ENCODE peak calls at places on chromosomes 1 and 21, in six cellular contexts. S is suprapubic skin, O is stomach, Q is heart left ventricle, V is tibial nerve, K is adrenal gland. X is an unnamed sample.

GRCh38 chr1:92960395-92961130 is 699 bp downstream of the DIPK1A start:
- DNase-seq in S (no peak), O (peak; percentile 68), Q (peak; percentile 54), V (no peak), K (peak; percentile 56), X (peak; percentile 55)

GRCh38 chr1:44673675-44674112 is 587 bp downstream of the TMEM53 start:
- DNase-seq in S (no peak), O (no peak), Q (no peak), V (no peak), K (no peak), X (no peak)

GRCh38 chr21:26120833-26121232 is 49.7 kb downstream of the APP start:
- DNase-seq in S (no peak), O (no peak), Q (no peak), V (no peak), K (no peak), X (no peak)

GRCh38 chr1:39562886-39563285 is 13.7 kb downstream of the PABPC4 start:
- DNase-seq in S (no peak), O (no peak), Q (no peak), V (no peak), K (no peak), X (no peak)

GRCh38 chr1:200518524-200518923 is 102.0 kb downstream of the KIF14 start:
- DNase-seq in S (no peak), O (no peak), Q (no peak), V (no peak), K (no peak), X (no peak)

GRCh38 chr1:221663321-221663720 is 78.6 kb downstream of the DUSP10 start:
- DNase-seq in S (no peak), O (no peak), Q (no peak), V (no peak), K (no peak), X (no peak)

GRCh38 chr1:29124366-29125236 is 898 bp upstream of the TMEM200B start:
- DNase-seq in S (peak; percentile 91), O (peak; percentile 63), Q (peak; percentile 82), V (peak; percentile 74), K (peak; percentile 74), X (peak; percentile 67)

GRCh38 chr1:40620150-40620549 is 45.3 kb downstream of the RIMS3 start:
- DNase-seq in S (peak; percentile 12), O (no peak), Q (no peak), V (no peak), K (no peak), X (peak; percentile 20)

GRCh38 chr1:54519709-54520108 is 28.3 kb upstream of the ACOT11 start:
- DNase-seq in S (no peak), O (no peak), Q (no peak), V (no peak), K (no peak), X (no peak)

GRCh38 chr1:183370399-183371058 is 47.7 kb downstream of the NMNAT2 start:
- DNase-seq in S (no peak), O (peak; percentile 70), Q (no peak), V (no peak), K (no peak), X (no peak)

GRCh38 chr1:1061682-1062363 is 12.3 kb downstream of the RNF223 start:
- DNase-seq in S (no peak), O (no peak), Q (no peak), V (no peak), K (no peak), X (no peak)

GRCh38 chr21:32411366-32412161 is 942 bp upstream of the EVA1C start:
- DNase-seq in S (peak; percentile 98), O (peak; percentile 97), Q (peak; percentile 96), V (peak; percentile 91), K (peak; percentile 87), X (peak; percentile 87)

GRCh38 chr1:230084408-230085177 is 17.6 kb downstream of the GALNT2 start:
- DNase-seq in S (no peak), O (peak; percentile 34), Q (peak; percentile 75), V (peak; percentile 53), K (peak; percentile 86), X (no peak)

GRCh38 chr1:236168716-236169429 is 26.5 kb downstream of the GPR137B start:
- DNase-seq in S (no peak), O (peak; percentile 52), Q (peak; percentile 79), V (peak; percentile 32), K (peak; percentile 69), X (no peak)

GRCh38 chr1:152622803-152623202 is at the start of gene LCE3A:
- DNase-seq in S (no peak), O (no peak), Q (no peak), V (no peak), K (no peak), X (peak; percentile 65)

GRCh38 chr1:8061210-8061609 is 35.1 kb upstream of the ERRFI1 start:
- DNase-seq in S (no peak), O (peak; percentile 60), Q (no peak), V (no peak), K (no peak), X (no peak)

GRCh38 chr21:44401386-44402160 is 48.2 kb downstream of the TRPM2 start:
- DNase-seq in S (no peak), O (no peak), Q (no peak), V (no peak), K (no peak), X (no peak)

GRCh38 chr21:45539046-45539795 is 3.0 kb downstream of the SLC19A1 start:
- DNase-seq in S (peak; percentile 78), O (peak; percentile 26), Q (no peak), V (peak; percentile 10), K (peak; percentile 18), X (peak; percentile 60)

GRCh38 chr1:153976819-153977249 is 640 bp downstream of the JTB start:
- DNase-seq in S (no peak), O (no peak), Q (no peak), V (no peak), K (no peak), X (no peak)

GRCh38 chr1:214540324-214540723 is 11.1 kb downstream of the PTPN14 start:
- DNase-seq in S (no peak), O (no peak), Q (no peak), V (no peak), K (no peak), X (no peak)

GRCh38 chr1:10494418-10494753 is 19.6 kb downstream of the PEX14 start:
- DNase-seq in S (no peak), O (no peak), Q (no peak), V (no peak), K (no peak), X (no peak)

GRCh38 chr1:35715568-35716002 is 3.1 kb downstream of the C1orf216 start:
- DNase-seq in S (no peak), O (peak; percentile 75), Q (peak; percentile 63), V (no peak), K (peak; percentile 76), X (peak; percentile 74)

GRCh38 chr1:235127774-235128452 is 724 bp downstream of the TOMM20 start:
- DNase-seq in S (no peak), O (no peak), Q (no peak), V (no peak), K (no peak), X (no peak)

GRCh38 chr1:25167269-25168192 is 64.8 kb downstream of the SYF2 start:
- DNase-seq in S (no peak), O (no peak), Q (no peak), V (no peak), K (no peak), X (no peak)

GRCh38 chr21:34639250-34639649 is 24.3 kb upstream of the RCAN1 start:
- DNase-seq in S (no peak), O (no peak), Q (no peak), V (no peak), K (no peak), X (no peak)
- H3K9me3 ChIP-seq in S (no peaks in the 10 kb centered on the region), O (no peaks in the 10 kb centered on the region), Q (no peaks in the 10 kb centered on the region), V (no peaks in the 10 kb centered on the region), K (no peaks in the 10 kb centered on the region), X (no peaks in the 10 kb centered on the region)

DNA sequence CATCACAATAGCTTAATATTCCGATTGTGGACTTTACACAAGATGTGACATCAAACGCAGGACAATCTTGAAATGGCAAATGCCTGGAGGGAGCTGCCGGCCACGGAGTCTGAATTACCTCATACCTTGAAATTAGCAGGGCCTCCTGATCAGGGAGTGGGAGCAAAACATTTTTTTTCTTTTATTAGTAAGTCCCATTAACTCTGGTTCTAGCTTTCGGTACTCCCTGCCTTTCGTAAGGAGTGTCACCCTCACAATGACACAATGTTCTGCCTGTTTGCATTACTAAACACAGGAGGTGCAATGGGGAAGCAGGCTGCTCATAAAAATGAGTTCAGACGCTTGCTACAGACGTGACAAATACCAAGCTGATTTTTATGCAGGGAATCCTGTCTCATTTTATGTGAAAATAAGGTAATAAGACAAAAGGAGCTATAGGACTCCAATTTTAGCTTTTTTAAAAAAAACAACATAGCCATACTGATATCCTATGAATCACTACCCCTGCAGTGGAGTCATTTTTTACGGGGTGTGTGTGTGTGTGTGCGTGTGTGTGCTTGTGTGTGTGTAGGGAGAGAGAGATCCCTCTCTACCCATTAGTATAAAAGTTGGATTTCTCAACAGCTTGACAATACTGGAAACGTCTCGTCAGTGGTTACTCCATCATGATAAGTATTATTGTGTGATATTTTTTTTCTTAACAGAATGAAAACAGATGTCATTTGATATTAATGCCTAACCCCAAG is 205.1 kb upstream of the RUNX1 start:
- DNase-seq in S (no peak), O (no peak), Q (no peak), V (no peak), K (no peak), X (no peak)
- H3K4me3 ChIP-seq in S (no peak overlapping the region), O (no peak overlapping the region), Q (no peak overlapping the region), V (no peak overlapping the region), K (no peak overlapping the region), X (no peak overlapping the region)

GRCh38 chr1:31788138-31788824 is 24.1 kb upstream of the ADGRB2 start:
- DNase-seq in S (peak; percentile 96), O (peak; percentile 97), Q (peak; percentile 92), V (peak; percentile 90), K (peak; percentile 97), X (peak; percentile 91)
- TF ChIP-seq POLR2A in S (no peak), O (no peak), Q (no peak), V (no peak), K (peak; percentile 37), X (peak; percentile 52)

GRCh38 chr21:24716306-24716918 is 890.9 kb downstream of the MRPL39 start:
- DNase-seq in S (no peak), O (no peak), Q (no peak), V (no peak), K (no peak), X (no peak)
- H3K9me3 ChIP-seq in S (no peaks in the 10 kb centered on the region), O (no peaks in the 10 kb centered on the region), Q (no peaks in the 10 kb centered on the region), V (no peaks in the 10 kb centered on the region), K (no peaks in the 10 kb centered on the region), X (no peaks in the 10 kb centered on the region)

GRCh38 chr1:63107066-63107465 is 215.3 kb upstream of the FOXD3 start:
- DNase-seq in S (no peak), O (no peak), Q (no peak), V (no peak), K (no peak), X (no peak)

GRCh38 chr1:63101336-63101735 is 221.0 kb upstream of the FOXD3 start:
- DNase-seq in S (no peak), O (no peak), Q (no peak), V (no peak), K (no peak), X (no peak)

GRCh38 chr1:63108226-63108625 is 214.1 kb upstream of the FOXD3 start:
- DNase-seq in S (no peak), O (no peak), Q (no peak), V (no peak), K (no peak), X (no peak)

DNA sequence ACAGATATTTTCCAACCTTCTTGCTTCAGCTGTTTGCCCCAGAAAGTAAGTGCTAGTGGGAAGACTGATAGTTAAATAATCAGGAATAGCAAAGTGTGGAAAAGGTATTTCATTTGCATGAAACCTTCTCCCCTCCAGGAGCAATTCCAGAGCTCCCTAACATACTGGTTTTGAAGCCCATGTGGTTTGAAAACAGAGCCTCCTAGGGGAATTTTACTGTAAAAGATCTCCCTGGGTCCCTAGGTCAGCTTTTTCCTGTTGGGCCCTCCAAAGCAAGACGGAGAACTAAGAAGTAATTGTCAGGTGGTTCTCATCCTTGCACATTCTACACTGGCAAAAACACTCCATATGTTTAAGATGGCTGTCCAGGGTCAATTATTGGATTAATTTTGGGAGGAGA is 218.7 kb upstream of the FOXD3 start:
- DNase-seq in S (no peak), O (no peak), Q (no peak), V (no peak), K (no peak), X (no peak)
- H3K4me3 ChIP-seq in S (no peak overlapping the region), O (no peak overlapping the region), Q (no peak overlapping the region), V (no peak overlapping the region), K (no peak overlapping the region), X (no peak overlapping the region)

X was measured in right lobe of liver.